ENCODE peak calls at places on chromosomes 16 and 17, in five cellular contexts. One of them, this sample, is unnamed.

GRCh38 chr17:39018267-39019134 is 51.3 kb upstream of the FBXO47 start:
- DNase-seq in HEK293T: no peak
- DNase-seq in NCI-H524: no peak
- DNase-seq in activated CD8-positive, alpha-beta memory T cell treated with anti-CD3 and anti-CD28 coated beads for 1 hour: no peak
- DNase-seq in NCI-H1092: no peak
- DNase-seq in this sample: no peak

GRCh38 chr17:39735882-39736281 is 1.9 kb upstream of the GRB7 start:
- DNase-seq in HEK293T: no peak
- DNase-seq in NCI-H524: no peak
- DNase-seq in activated CD8-positive, alpha-beta memory T cell treated with anti-CD3 and anti-CD28 coated beads for 1 hour: no peak
- DNase-seq in NCI-H1092: no peak
- DNase-seq in this sample: no peak

GRCh38 chr17:57634713-57635465 is 110.2 kb downstream of the CCDC182 start:
- DNase-seq in HEK293T: no peak
- DNase-seq in NCI-H524: no peak
- DNase-seq in activated CD8-positive, alpha-beta memory T cell treated with anti-CD3 and anti-CD28 coated beads for 1 hour: no peak
- DNase-seq in NCI-H1092: no peak
- DNase-seq in this sample: no peak

GRCh38 chr17:77644181-77644972 is 314.1 kb upstream of the TNRC6C start:
- DNase-seq in HEK293T: no peak
- DNase-seq in NCI-H524: peak
- DNase-seq in activated CD8-positive, alpha-beta memory T cell treated with anti-CD3 and anti-CD28 coated beads for 1 hour: no peak
- DNase-seq in NCI-H1092: peak
- DNase-seq in this sample: no peak

GRCh38 chr17:2042355-2042929 is 620 bp downstream of the OVCA2 start:
- DNase-seq in HEK293T: peak
- DNase-seq in NCI-H524: no peak
- DNase-seq in activated CD8-positive, alpha-beta memory T cell treated with anti-CD3 and anti-CD28 coated beads for 1 hour: no peak
- DNase-seq in NCI-H1092: no peak
- DNase-seq in this sample: no peak

GRCh38 chr17:18191967-18192366 is 8.3 kb downstream of the ALKBH5 start:
- DNase-seq in HEK293T: no peak
- DNase-seq in NCI-H524: no peak
- DNase-seq in activated CD8-positive, alpha-beta memory T cell treated with anti-CD3 and anti-CD28 coated beads for 1 hour: no peak
- DNase-seq in NCI-H1092: no peak
- DNase-seq in this sample: no peak

GRCh38 chr17:78369791-78370381 is 8.6 kb upstream of the PGS1 start:
- DNase-seq in HEK293T: no peak
- DNase-seq in NCI-H524: no peak
- DNase-seq in activated CD8-positive, alpha-beta memory T cell treated with anti-CD3 and anti-CD28 coated beads for 1 hour: no peak
- DNase-seq in NCI-H1092: no peak
- DNase-seq in this sample: no peak

GRCh38 chr16:11705311-11705710 is 37.1 kb downstream of the SNN start:
- DNase-seq in HEK293T: no peak
- DNase-seq in NCI-H524: no peak
- DNase-seq in activated CD8-positive, alpha-beta memory T cell treated with anti-CD3 and anti-CD28 coated beads for 1 hour: no peak
- DNase-seq in NCI-H1092: no peak
- DNase-seq in this sample: no peak

GRCh38 chr17:43449470-43450202 is 34.1 kb upstream of the DHX8 start:
- DNase-seq in HEK293T: no peak
- DNase-seq in NCI-H524: no peak
- DNase-seq in activated CD8-positive, alpha-beta memory T cell treated with anti-CD3 and anti-CD28 coated beads for 1 hour: no peak
- DNase-seq in NCI-H1092: no peak
- DNase-seq in this sample: no peak

GRCh38 chr17:49836111-49837030 is 11.5 kb downstream of the TAC4 start:
- DNase-seq in HEK293T: no peak
- DNase-seq in NCI-H524: no peak
- DNase-seq in activated CD8-positive, alpha-beta memory T cell treated with anti-CD3 and anti-CD28 coated beads for 1 hour: no peak
- DNase-seq in NCI-H1092: no peak
- DNase-seq in this sample: no peak

GRCh38 chr17:42848093-42848492 is 2.9 kb upstream of the AOC3 start:
- DNase-seq in HEK293T: no peak
- DNase-seq in NCI-H524: no peak
- DNase-seq in activated CD8-positive, alpha-beta memory T cell treated with anti-CD3 and anti-CD28 coated beads for 1 hour: no peak
- DNase-seq in NCI-H1092: no peak
- DNase-seq in this sample: no peak

GRCh38 chr16:11597268-11597690 is 10.6 kb upstream of the LITAF start:
- DNase-seq in HEK293T: no peak
- DNase-seq in NCI-H524: no peak
- DNase-seq in activated CD8-positive, alpha-beta memory T cell treated with anti-CD3 and anti-CD28 coated beads for 1 hour: no peak
- DNase-seq in NCI-H1092: no peak
- DNase-seq in this sample: no peak

GRCh38 chr17:30235386-30236296 is at the start of gene SLC6A4:
- DNase-seq in HEK293T: no peak
- DNase-seq in NCI-H524: no peak
- DNase-seq in activated CD8-positive, alpha-beta memory T cell treated with anti-CD3 and anti-CD28 coated beads for 1 hour: no peak
- DNase-seq in NCI-H1092: no peak
- DNase-seq in this sample: no peak

GRCh38 chr17:38711792-38712571 is 6.9 kb downstream of the MLLT6 start:
- DNase-seq in HEK293T: no peak
- DNase-seq in NCI-H524: no peak
- DNase-seq in activated CD8-positive, alpha-beta memory T cell treated with anti-CD3 and anti-CD28 coated beads for 1 hour: no peak
- DNase-seq in NCI-H1092: no peak
- DNase-seq in this sample: no peak

GRCh38 chr16:10938321-10938720 is 3.9 kb downstream of the DEXI start:
- DNase-seq in HEK293T: no peak
- DNase-seq in NCI-H524: no peak
- DNase-seq in activated CD8-positive, alpha-beta memory T cell treated with anti-CD3 and anti-CD28 coated beads for 1 hour: no peak
- DNase-seq in NCI-H1092: no peak
- DNase-seq in this sample: no peak

GRCh38 chr17:28701987-28702751 is 9.5 kb downstream of the PROCA1 start:
- DNase-seq in HEK293T: no peak
- DNase-seq in NCI-H524: no peak
- DNase-seq in activated CD8-positive, alpha-beta memory T cell treated with anti-CD3 and anti-CD28 coated beads for 1 hour: no peak
- DNase-seq in NCI-H1092: peak
- DNase-seq in this sample: no peak

GRCh38 chr17:71726320-71726719 is 394.5 kb upstream of the SOX9 start:
- DNase-seq in HEK293T: no peak
- DNase-seq in NCI-H524: peak
- DNase-seq in activated CD8-positive, alpha-beta memory T cell treated with anti-CD3 and anti-CD28 coated beads for 1 hour: no peak
- DNase-seq in NCI-H1092: no peak
- DNase-seq in this sample: no peak

GRCh38 chr17:622356-622755 is 92.3 kb downstream of the VPS53 start:
- DNase-seq in HEK293T: no peak
- DNase-seq in NCI-H524: no peak
- DNase-seq in activated CD8-positive, alpha-beta memory T cell treated with anti-CD3 and anti-CD28 coated beads for 1 hour: no peak
- DNase-seq in NCI-H1092: no peak
- DNase-seq in this sample: no peak

GRCh38 chr16:57621521-57622268 is 6.7 kb upstream of the ADGRG1 start:
- DNase-seq in HEK293T: no peak
- DNase-seq in NCI-H524: no peak
- DNase-seq in activated CD8-positive, alpha-beta memory T cell treated with anti-CD3 and anti-CD28 coated beads for 1 hour: no peak
- DNase-seq in NCI-H1092: no peak
- DNase-seq in this sample: no peak

GRCh38 chr16:1932050-1933028 is 10.7 kb downstream of the MSRB1 start:
- DNase-seq in HEK293T: no peak
- DNase-seq in NCI-H524: no peak
- DNase-seq in activated CD8-positive, alpha-beta memory T cell treated with anti-CD3 and anti-CD28 coated beads for 1 hour: no peak
- DNase-seq in NCI-H1092: peak
- DNase-seq in this sample: no peak

GRCh38 chr16:19400709-19401108 is 17.0 kb upstream of the TMC5 start:
- DNase-seq in HEK293T: peak
- DNase-seq in NCI-H524: no peak
- DNase-seq in activated CD8-positive, alpha-beta memory T cell treated with anti-CD3 and anti-CD28 coated beads for 1 hour: no peak
- DNase-seq in NCI-H1092: no peak
- DNase-seq in this sample: no peak

GRCh38 chr17:51908841-51909537 is 249.5 kb downstream of the CA10 start:
- DNase-seq in HEK293T: no peak
- DNase-seq in NCI-H524: no peak
- DNase-seq in activated CD8-positive, alpha-beta memory T cell treated with anti-CD3 and anti-CD28 coated beads for 1 hour: no peak
- DNase-seq in NCI-H1092: no peak
- DNase-seq in this sample: no peak

GRCh38 chr16:81524382-81524781 is 79.8 kb downstream of the CMIP start:
- DNase-seq in HEK293T: no peak
- DNase-seq in NCI-H524: no peak
- DNase-seq in activated CD8-positive, alpha-beta memory T cell treated with anti-CD3 and anti-CD28 coated beads for 1 hour: peak
- DNase-seq in NCI-H1092: no peak
- DNase-seq in this sample: no peak